ENCODE peak calls at places on chromosome 7, in four cellular contexts. J is glutamatergic neuron, B is NCI-H345, Z is lower lobe of right lung. F is an unnamed sample.

GRCh38 chr7:16063691-16064090 is 357.6 kb downstream of the CRPPA start:
- DNase-seq in J (no peak), B (no peak), Z (no peak), F (no peak)

GRCh38 chr7:1691096-1691495 is 21.0 kb downstream of the ELFN1 start:
- DNase-seq in J (no peak), B (no peak), Z (no peak), F (peak; percentile 3)

GRCh38 chr7:93327006-93327633 is 95.0 kb downstream of the VPS50 start:
- DNase-seq in J (no peak), B (no peak), Z (no peak), F (no peak)

GRCh38 chr7:138126928-138127327 is 50.7 kb downstream of the AKR1D1 start:
- DNase-seq in J (no peak), B (no peak), Z (no peak), F (no peak)

GRCh38 chr7:40700653-40701475 is 566.1 kb downstream of the SUGCT start:
- DNase-seq in J (no peak), B (no peak), Z (no peak), F (no peak)

GRCh38 chr7:1902231-1902855 is 232.3 kb downstream of the ELFN1 start:
- DNase-seq in J (peak; percentile 14), B (no peak), Z (peak; percentile 27), F (no peak)

GRCh38 chr7:149409889-149410288 is 51.0 kb downstream of the ZNF777 start:
- DNase-seq in J (no peak), B (no peak), Z (no peak), F (no peak)

GRCh38 chr7:36088553-36088952 is 64.5 kb upstream of the EEPD1 start:
- DNase-seq in J (no peak), B (no peak), Z (no peak), F (no peak)

GRCh38 chr7:101911800-101912705 is 94.6 kb downstream of the CUX1 start:
- DNase-seq in J (peak; percentile 39), B (no peak), Z (no peak), F (no peak)

GRCh38 chr7:141737118-141737835 is 881 bp upstream of the SSBP1 start:
- DNase-seq in J (no peak), B (peak; percentile 27), Z (peak; percentile 46), F (no peak)

GRCh38 chr7:101363196-101363733 is 590 bp downstream of the COL26A1 start:
- DNase-seq in J (no peak), B (no peak), Z (no peak), F (no peak)

GRCh38 chr7:157140118-157140905 is 1.6 kb downstream of the UBE3C start:
- DNase-seq in J (no peak), B (no peak), Z (no peak), F (no peak)

GRCh38 chr7:101172854-101173751 is 7.0 kb downstream of the NAT16 start:
- DNase-seq in J (no peak), B (peak; percentile 89), Z (peak; percentile 83), F (no peak)

GRCh38 chr7:5622286-5622685 is 159.2 kb downstream of the RNF216 start:
- DNase-seq in J (peak; percentile 9), B (no peak), Z (no peak), F (no peak)

GRCh38 chr7:4238861-4239260 is 443.2 kb upstream of the FOXK1 start:
- DNase-seq in J (no peak), B (no peak), Z (no peak), F (no peak)

GRCh38 chr7:36346260-36346831 is 43.3 kb upstream of the ANLN start:
- DNase-seq in J (no peak), B (no peak), Z (no peak), F (no peak)

GRCh38 chr7:137923380-137923779 is 76.6 kb upstream of the DGKI start:
- DNase-seq in J (no peak), B (no peak), Z (no peak), F (no peak)

GRCh38 chr7:100573691-100574361 is at the start of gene SAP25:
- DNase-seq in J (no peak), B (no peak), Z (no peak), F (no peak)

GRCh38 chr7:47580811-47581331 is 1.0 kb downstream of the TNS3 start:
- DNase-seq in J (no peak), B (no peak), Z (no peak), F (peak; percentile 30)

GRCh38 chr7:146591976-146592375 is 475.4 kb downstream of the CNTNAP2 start:
- DNase-seq in J (no peak), B (no peak), Z (no peak), F (no peak)

GRCh38 chr7:150520145-150520544 is 5.5 kb downstream of the GIMAP7 start:
- DNase-seq in J (no peak), B (no peak), Z (no peak), F (no peak)

GRCh38 chr7:127776776-127777390 is 124.9 kb downstream of the SND1 start:
- DNase-seq in J (no peak), B (no peak), Z (no peak), F (no peak)

GRCh38 chr7:28666144-28666543 is 253.8 kb downstream of the CREB5 start:
- DNase-seq in J (no peak), B (no peak), Z (no peak), F (no peak)

GRCh38 chr7:153297141-153297540 is 537.6 kb downstream of the ACTR3B start:
- DNase-seq in J (no peak), B (no peak), Z (no peak), F (no peak)

GRCh38 chr7:132815696-132816334 is 239.5 kb upstream of the PLXNA4 start:
- DNase-seq in J (no peak), B (no peak), Z (no peak), F (no peak)

GRCh38 chr7:2689951-2690705 is 2.1 kb downstream of the AMZ1 start:
- DNase-seq in J (no peak), B (no peak), Z (no peak), F (no peak)

GRCh38 chr7:151745090-151745638 is 131.8 kb downstream of the PRKAG2 start:
- DNase-seq in J (no peak), B (no peak), Z (peak; percentile 93), F (no peak)

GRCh38 chr7:901388-902154 is 25.2 kb downstream of the GET4 start:
- DNase-seq in J (peak; percentile 75), B (peak; percentile 81), Z (peak; percentile 89), F (peak; percentile 90)

GRCh38 chr7:30143748-30144251 is 9.0 kb downstream of the MTURN start:
- DNase-seq in J (no peak), B (peak; percentile 96), Z (no peak), F (no peak)

GRCh38 chr7:106187613-106188350 is 75.7 kb upstream of the SYPL1 start:
- DNase-seq in J (no peak), B (no peak), Z (no peak), F (no peak)

GRCh38 chr7:105637755-105638154 is 56.5 kb upstream of the EFCAB10 start:
- DNase-seq in J (no peak), B (peak; percentile 69), Z (no peak), F (no peak)

GRCh38 chr7:16098585-16099179 is 322.7 kb downstream of the CRPPA start:
- DNase-seq in J (no peak), B (no peak), Z (no peak), F (no peak)

GRCh38 chr7:116185956-116186355 is 24.4 kb upstream of the TES start:
- DNase-seq in J (no peak), B (no peak), Z (no peak), F (no peak)